ENCODE peak calls at places on chromosomes 7 and 10, in four cellular contexts. Y, V, Z and B are unnamed samples.

GRCh38 chr10:80571352-80571751 is 33.6 kb downstream of the SH2D4B start:
- DNase-seq in Y (no peak), V (no peak), Z (no peak), B (no peak)

GRCh38 chr7:54544356-54545240 is 2.4 kb downstream of the VSTM2A start:
- DNase-seq in Y (no peak), V (no peak), Z (no peak), B (no peak)

GRCh38 chr10:58632211-58632610 is 119.5 kb downstream of the BICC1 start:
- DNase-seq in Y (no peak), V (no peak), Z (no peak), B (no peak)

GRCh38 chr7:106599343-106599698 is 61.6 kb downstream of the CCDC71L start:
- DNase-seq in Y (no peak), V (no peak), Z (no peak), B (no peak)

GRCh38 chr10:86946215-86947170 is 10.9 kb downstream of the MMRN2 start:
- DNase-seq in Y (no peak), V (peak; percentile 66), Z (no peak), B (peak; percentile 78)

GRCh38 chr10:49254556-49255318 is 44.2 kb upstream of the C10orf71 start:
- DNase-seq in Y (no peak), V (no peak), Z (peak; percentile 37), B (no peak)

GRCh38 chr10:30557884-30558283 is 71.7 kb downstream of the LYZL2 start:
- DNase-seq in Y (no peak), V (no peak), Z (no peak), B (no peak)

GRCh38 chr10:47024399-47025252 is 113.4 kb downstream of the PTPN20 start:
- DNase-seq in Y (no peak), V (peak; percentile 42), Z (peak; percentile 51), B (peak; percentile 69)

GRCh38 chr10:58438986-58439385 is 53.8 kb downstream of the TFAM start:
- DNase-seq in Y (no peak), V (no peak), Z (no peak), B (no peak)

GRCh38 chr10:80260295-80261243 is 28.9 kb downstream of the MAT1A start:
- DNase-seq in Y (no peak), V (no peak), Z (peak; percentile 5), B (peak; percentile 33)

GRCh38 chr7:121330053-121330833 is 1.4 kb downstream of the WNT16 start:
- DNase-seq in Y (no peak), V (no peak), Z (no peak), B (peak; percentile 10)

GRCh38 chr7:100583132-100584045 is 2.5 kb downstream of the LRCH4 start:
- DNase-seq in Y (no peak), V (no peak), Z (peak; percentile 40), B (peak; percentile 83)

GRCh38 chr10:130378556-130379400 is 242.6 kb downstream of the GLRX3 start:
- DNase-seq in Y (no peak), V (no peak), Z (no peak), B (no peak)

GRCh38 chr10:64011871-64012714 is 490.9 kb downstream of the REEP3 start:
- DNase-seq in Y (no peak), V (no peak), Z (no peak), B (peak; percentile 9)

GRCh38 chr10:32189400-32190084 is 133.3 kb upstream of the KIF5B start:
- DNase-seq in Y (no peak), V (no peak), Z (no peak), B (no peak)

GRCh38 chr7:151311294-151311864 is 30.2 kb upstream of the NUB1 start:
- DNase-seq in Y (no peak), V (no peak), Z (no peak), B (no peak)

GRCh38 chr7:48269066-48269465 is 97.8 kb downstream of the ABCA13 start:
- DNase-seq in Y (no peak), V (no peak), Z (no peak), B (no peak)

GRCh38 chr10:13299437-13300287 is at the start of gene PHYH:
- DNase-seq in Y (peak; percentile 83), V (peak; percentile 90), Z (peak; percentile 68), B (peak; percentile 96)

GRCh38 chr10:61941202-61941651 is 39.7 kb downstream of the ARID5B start:
- DNase-seq in Y (no peak), V (no peak), Z (no peak), B (no peak)